ENCODE peak calls at places on chromosome 11, in six cellular contexts. One of them, this sample, is unnamed.

GRCh38 chr11:11463397-11463796 is 110.3 kb upstream of the CSNK2A3 start:
- DNase-seq in GM23338: no peak
- DNase-seq in fibroblast of lung: no peak
- DNase-seq in heart right ventricle: no peak
- DNase-seq in IMR-90: no peak
- DNase-seq in uterus: no peak
- DNase-seq in this sample: peak; percentile 60

GRCh38 chr11:64713031-64713780 is 9.8 kb downstream of the NRXN2 start:
- DNase-seq in IMR-90: peak; percentile 37
- DNase-seq in uterus: no peak
- DNase-seq in heart right ventricle: peak; percentile 45
- DNase-seq in fibroblast of lung: peak; percentile 41
- DNase-seq in GM23338: peak; percentile 55
- DNase-seq in this sample: peak; percentile 51

GRCh38 chr11:9351321-9351881 is 33.1 kb upstream of the IPO7 start:
- DNase-seq in uterus: no peak
- DNase-seq in heart right ventricle: no peak
- DNase-seq in GM23338: no peak
- DNase-seq in IMR-90: no peak
- DNase-seq in fibroblast of lung: no peak
- DNase-seq in this sample: no peak

GRCh38 chr11:69950120-69950519 is 128.0 kb upstream of the ANO1 start:
- DNase-seq in GM23338: peak; percentile 88
- DNase-seq in heart right ventricle: no peak
- DNase-seq in fibroblast of lung: no peak
- DNase-seq in uterus: no peak
- DNase-seq in IMR-90: peak; percentile 31
- DNase-seq in this sample: peak; percentile 60

GRCh38 chr11:68704887-68705286 is 20.5 kb downstream of the GAL start:
- DNase-seq in IMR-90: no peak
- DNase-seq in fibroblast of lung: peak; percentile 6
- DNase-seq in heart right ventricle: no peak
- DNase-seq in GM23338: peak; percentile 73
- DNase-seq in uterus: no peak
- DNase-seq in this sample: no peak

GRCh38 chr11:57885298-57886035 is 123.9 kb downstream of the CTNND1 start:
- DNase-seq in uterus: no peak
- DNase-seq in fibroblast of lung: peak; percentile 24
- DNase-seq in GM23338: peak; percentile 65
- DNase-seq in heart right ventricle: no peak
- DNase-seq in IMR-90: peak; percentile 42
- DNase-seq in this sample: peak; percentile 48

GRCh38 chr11:64742087-64742939 is 1.6 kb downstream of the RASGRP2 start:
- DNase-seq in fibroblast of lung: no peak
- DNase-seq in IMR-90: no peak
- DNase-seq in GM23338: peak; percentile 72
- DNase-seq in uterus: peak; percentile 34
- DNase-seq in heart right ventricle: no peak
- DNase-seq in this sample: no peak

GRCh38 chr11:1049431-1049891 is 12.9 kb upstream of the MUC6 start:
- DNase-seq in fibroblast of lung: no peak
- DNase-seq in uterus: no peak
- DNase-seq in heart right ventricle: peak; percentile 11
- DNase-seq in GM23338: no peak
- DNase-seq in IMR-90: no peak
- DNase-seq in this sample: no peak

GRCh38 chr11:69368119-69368880 is 74.3 kb downstream of the MYEOV start:
- DNase-seq in IMR-90: no peak
- DNase-seq in uterus: no peak
- DNase-seq in fibroblast of lung: no peak
- DNase-seq in heart right ventricle: no peak
- DNase-seq in GM23338: no peak
- DNase-seq in this sample: no peak

GRCh38 chr11:129778877-129779276 is 36.8 kb upstream of the TMEM45B start:
- DNase-seq in IMR-90: no peak
- DNase-seq in heart right ventricle: no peak
- DNase-seq in GM23338: no peak
- DNase-seq in fibroblast of lung: no peak
- DNase-seq in uterus: no peak
- DNase-seq in this sample: no peak

GRCh38 chr11:11641581-11641980 is 19.8 kb upstream of the GALNT18 start:
- DNase-seq in IMR-90: no peak
- DNase-seq in uterus: no peak
- DNase-seq in fibroblast of lung: no peak
- DNase-seq in heart right ventricle: no peak
- DNase-seq in GM23338: no peak
- DNase-seq in this sample: no peak

GRCh38 chr11:86021390-86021789 is 47.5 kb downstream of the PICALM start:
- DNase-seq in IMR-90: no peak
- DNase-seq in GM23338: no peak
- DNase-seq in uterus: no peak
- DNase-seq in fibroblast of lung: no peak
- DNase-seq in heart right ventricle: no peak
- DNase-seq in this sample: no peak

GRCh38 chr11:116774661-116775060 is 1.9 kb upstream of the BUD13 start:
- DNase-seq in heart right ventricle: no peak
- DNase-seq in fibroblast of lung: no peak
- DNase-seq in uterus: no peak
- DNase-seq in IMR-90: no peak
- DNase-seq in GM23338: peak; percentile 2
- DNase-seq in this sample: no peak

GRCh38 chr11:61495801-61496601 is 12.5 kb upstream of the LRRC10B start:
- DNase-seq in heart right ventricle: no peak
- DNase-seq in fibroblast of lung: no peak
- DNase-seq in uterus: no peak
- DNase-seq in IMR-90: peak; percentile 61
- DNase-seq in GM23338: no peak
- DNase-seq in this sample: no peak

GRCh38 chr11:79321282-79321681 is 119.5 kb downstream of the TENM4 start:
- DNase-seq in heart right ventricle: no peak
- DNase-seq in GM23338: no peak
- DNase-seq in fibroblast of lung: peak; percentile 21
- DNase-seq in uterus: no peak
- DNase-seq in IMR-90: peak; percentile 81
- DNase-seq in this sample: no peak

DNA sequence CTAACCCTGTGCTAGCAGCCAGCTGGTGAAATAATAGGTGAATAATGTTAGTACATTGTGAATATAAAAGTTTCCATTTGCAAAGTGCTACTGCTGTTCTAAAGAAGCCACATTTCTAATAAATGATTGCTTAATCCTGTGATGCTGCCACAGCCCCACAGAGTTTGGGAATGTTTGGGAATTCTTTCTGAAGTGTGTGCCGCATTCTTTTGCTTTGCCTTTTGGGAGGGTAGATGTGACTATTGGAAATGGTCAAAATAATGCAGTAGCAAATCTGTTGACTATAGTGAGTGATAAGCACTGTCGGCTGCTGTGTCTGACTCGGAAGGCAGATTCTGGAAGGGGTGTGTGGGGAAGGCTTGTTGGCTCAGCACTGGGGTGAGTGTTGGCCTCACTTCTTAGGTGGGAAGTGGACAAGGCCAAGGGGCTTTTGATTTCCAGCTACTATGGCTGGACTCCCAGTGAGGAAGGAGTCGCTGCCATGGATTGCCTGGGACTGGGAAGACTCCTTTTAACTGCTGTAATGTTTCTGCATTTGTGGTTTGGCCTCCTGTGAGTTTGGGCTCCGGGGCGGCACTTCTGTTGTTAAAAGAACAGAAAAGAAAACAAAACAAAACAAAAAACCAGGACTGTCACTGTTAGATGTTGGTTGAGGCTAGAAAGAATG is 20.0 kb downstream of the ZBTB16 start:
- DNase-seq in GM23338: no peak
- DNase-seq in heart right ventricle: no peak
- DNase-seq in IMR-90: no peak
- DNase-seq in fibroblast of lung: no peak
- DNase-seq in uterus: no peak
- DNase-seq in this sample: no peak
- H3K36me3 ChIP-seq in GM23338: no peaks in the 10 kb centered on the region
- H3K36me3 ChIP-seq in heart right ventricle: no peaks in the 10 kb centered on the region
- H3K36me3 ChIP-seq in IMR-90: no peaks in the 10 kb centered on the region
- H3K36me3 ChIP-seq in fibroblast of lung: no peaks in the 10 kb centered on the region
- H3K36me3 ChIP-seq in uterus: no peaks in the 10 kb centered on the region
- H3K36me3 ChIP-seq in this sample: no peaks in the 10 kb centered on the region

GRCh38 chr11:128533473-128533872 is 53.9 kb downstream of the ETS1 start:
- DNase-seq in fibroblast of lung: no peak
- DNase-seq in GM23338: no peak
- DNase-seq in uterus: no peak
- DNase-seq in IMR-90: no peak
- DNase-seq in heart right ventricle: no peak
- DNase-seq in this sample: no peak

GRCh38 chr11:128532571-128533091 is 54.7 kb downstream of the ETS1 start:
- DNase-seq in fibroblast of lung: no peak
- DNase-seq in heart right ventricle: no peak
- DNase-seq in GM23338: peak; percentile 82
- DNase-seq in IMR-90: no peak
- DNase-seq in uterus: no peak
- DNase-seq in this sample: no peak

GRCh38 chr11:128532016-128532570 is 55.3 kb downstream of the ETS1 start:
- DNase-seq in fibroblast of lung: no peak
- DNase-seq in heart right ventricle: no peak
- DNase-seq in uterus: no peak
- DNase-seq in GM23338: no peak
- DNase-seq in IMR-90: no peak
- DNase-seq in this sample: no peak

GRCh38 chr11:128536521-128536920 is 50.8 kb downstream of the ETS1 start:
- DNase-seq in uterus: no peak
- DNase-seq in heart right ventricle: no peak
- DNase-seq in GM23338: no peak
- DNase-seq in fibroblast of lung: no peak
- DNase-seq in IMR-90: no peak
- DNase-seq in this sample: no peak

DNA sequence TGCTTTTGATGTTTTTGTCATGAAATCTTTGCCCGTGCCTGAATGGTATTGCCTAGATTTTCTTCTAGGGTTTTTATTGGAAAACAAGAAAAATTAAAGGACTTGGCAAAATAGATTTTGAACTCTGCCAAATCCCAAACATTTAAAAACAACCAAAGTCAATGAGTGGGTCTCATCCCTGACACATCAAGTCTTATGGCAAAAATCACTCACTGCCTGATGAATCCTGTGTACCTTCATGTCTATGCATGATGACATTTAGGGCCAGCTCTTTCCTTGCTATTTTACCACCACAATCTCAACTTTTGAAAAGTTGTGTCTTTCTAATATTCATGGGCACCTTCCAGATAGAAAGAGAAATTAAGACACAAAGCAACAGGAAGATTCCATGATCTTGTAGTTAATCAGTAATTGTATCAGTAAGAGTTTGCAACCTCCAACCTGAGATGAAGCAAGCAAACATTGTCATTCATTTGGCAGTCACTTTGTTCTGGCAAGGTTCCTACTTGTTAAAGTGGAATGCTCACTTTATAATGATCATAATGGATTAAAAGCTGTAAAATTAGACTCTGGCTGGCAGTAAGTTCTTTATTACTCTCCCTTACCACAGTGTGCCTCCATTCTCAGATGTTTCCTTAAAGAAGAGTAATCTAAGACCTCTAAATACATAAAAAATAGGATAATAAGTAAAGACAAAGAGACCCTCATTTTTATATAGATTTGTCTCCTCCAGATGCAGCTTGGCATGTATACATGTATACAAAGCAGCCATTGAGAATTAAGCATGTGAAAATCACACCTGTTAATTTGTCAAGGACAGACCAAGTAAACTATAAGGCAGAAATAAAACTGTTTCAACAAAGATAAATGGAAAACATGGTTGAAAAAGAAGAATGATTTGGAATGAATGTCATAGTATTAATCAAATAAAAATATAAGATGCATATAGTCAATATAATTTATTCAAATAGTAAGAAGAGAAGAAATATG is 51.6 kb downstream of the ETS1 start:
- DNase-seq in IMR-90: no peak
- DNase-seq in uterus: no peak
- DNase-seq in heart right ventricle: no peak
- DNase-seq in GM23338: no peak
- DNase-seq in fibroblast of lung: no peak
- DNase-seq in this sample: no peak
- H3K36me3 ChIP-seq in IMR-90: no peaks in the 10 kb centered on the region
- H3K36me3 ChIP-seq in uterus: no peaks in the 10 kb centered on the region
- H3K36me3 ChIP-seq in heart right ventricle: no peaks in the 10 kb centered on the region
- H3K36me3 ChIP-seq in GM23338: no peaks in the 10 kb centered on the region
- H3K36me3 ChIP-seq in fibroblast of lung: no peaks in the 10 kb centered on the region
- H3K36me3 ChIP-seq in this sample: no peaks in the 10 kb centered on the region

DNA sequence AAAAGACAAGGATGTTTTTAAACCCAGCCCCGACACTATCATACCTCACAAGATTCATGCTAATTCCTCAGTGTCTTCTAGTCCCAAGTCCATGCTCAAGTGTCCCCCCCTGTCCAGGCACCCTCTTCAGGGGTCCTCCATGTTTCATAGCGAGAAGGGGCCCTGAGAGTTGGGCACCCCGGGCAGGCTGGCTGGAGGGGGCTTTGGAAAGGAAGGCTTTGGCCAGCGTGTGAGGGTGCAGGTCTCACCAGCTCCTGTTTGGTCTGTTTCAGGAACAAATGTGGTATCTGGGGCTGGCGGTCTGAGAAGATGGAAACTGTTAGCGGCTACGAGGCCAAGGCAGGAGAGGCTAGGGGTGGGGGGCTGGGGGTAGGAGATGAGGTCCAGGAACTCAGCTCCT is 4.5 kb upstream of the SSH3 start:
- DNase-seq in GM23338: no peak
- DNase-seq in IMR-90: no peak
- DNase-seq in uterus: no peak
- DNase-seq in fibroblast of lung: no peak
- DNase-seq in heart right ventricle: no peak
- DNase-seq in this sample: no peak
- H3K36me3 ChIP-seq in GM23338: peaks cover 8% of the 10 kb centered on the region
- H3K36me3 ChIP-seq in IMR-90: peaks cover 42% of the 10 kb centered on the region
- H3K36me3 ChIP-seq in uterus: no peaks in the 10 kb centered on the region
- H3K36me3 ChIP-seq in fibroblast of lung: peaks cover 11% of the 10 kb centered on the region
- H3K36me3 ChIP-seq in heart right ventricle: peaks cover 22% of the 10 kb centered on the region
- H3K36me3 ChIP-seq in this sample: peaks cover 83% of the 10 kb centered on the region

GRCh38 chr11:26572770-26573402 is 823 bp upstream of the MUC15 start:
- DNase-seq in uterus: no peak
- DNase-seq in GM23338: peak; percentile 52
- DNase-seq in fibroblast of lung: no peak
- DNase-seq in IMR-90: no peak
- DNase-seq in heart right ventricle: no peak
- DNase-seq in this sample: no peak

GRCh38 chr11:26571861-26572654 is at the start of gene MUC15:
- DNase-seq in heart right ventricle: no peak
- DNase-seq in IMR-90: no peak
- DNase-seq in fibroblast of lung: no peak
- DNase-seq in uterus: no peak
- DNase-seq in GM23338: peak; percentile 28
- DNase-seq in this sample: no peak

GRCh38 chr11:26573896-26574295 is 1.8 kb upstream of the MUC15 start:
- DNase-seq in IMR-90: no peak
- DNase-seq in GM23338: no peak
- DNase-seq in uterus: no peak
- DNase-seq in heart right ventricle: no peak
- DNase-seq in fibroblast of lung: no peak
- DNase-seq in this sample: peak; percentile 72

DNA sequence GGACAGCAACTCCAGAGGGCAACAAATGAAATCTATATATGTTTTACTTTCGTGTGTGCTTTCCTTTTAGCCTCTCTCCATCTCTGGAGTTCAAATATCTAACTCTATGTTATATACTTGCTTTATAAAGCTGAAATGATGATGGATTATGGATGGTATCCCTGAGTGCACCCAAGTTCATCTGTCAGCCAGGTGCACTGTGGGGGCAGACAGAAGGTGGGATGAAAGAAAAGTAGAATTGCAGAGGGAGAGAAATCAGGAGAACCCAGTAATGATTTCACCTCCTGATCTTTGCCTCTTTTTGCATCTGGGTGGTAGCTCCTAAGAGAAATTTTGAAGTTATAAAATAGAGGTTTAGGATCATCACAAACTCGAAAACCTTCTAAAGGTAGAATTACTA is 2.4 kb downstream of the MUC15 start:
- DNase-seq in IMR-90: no peak
- DNase-seq in heart right ventricle: no peak
- DNase-seq in GM23338: no peak
- DNase-seq in fibroblast of lung: no peak
- DNase-seq in uterus: no peak
- DNase-seq in this sample: no peak
- H3K36me3 ChIP-seq in IMR-90: no peaks in the 10 kb centered on the region
- H3K36me3 ChIP-seq in heart right ventricle: no peaks in the 10 kb centered on the region
- H3K36me3 ChIP-seq in GM23338: no peaks in the 10 kb centered on the region
- H3K36me3 ChIP-seq in fibroblast of lung: no peaks in the 10 kb centered on the region
- H3K36me3 ChIP-seq in uterus: no peaks in the 10 kb centered on the region
- H3K36me3 ChIP-seq in this sample: no peaks in the 10 kb centered on the region

This sample was measured in A673.